ENCODE peak calls at places on chromosomes 4 and X, in four cellular contexts. T, Y, R and Q are unnamed samples.

GRCh38 chr4:47442980-47443379 is 20.5 kb downstream of the COMMD8 start:
- DNase-seq in T (no peak), R (no peak), Y (no peak), Q (no peak)

GRCh38 chr4:80138556-80139538 is 58.5 kb upstream of the PRDM8 start:
- DNase-seq in Y (no peak), R (no peak), T (no peak), Q (no peak)

GRCh38 chr4:7906171-7906581 is 33.5 kb downstream of the AFAP1 start:
- DNase-seq in R (no peak), Y (no peak), T (peak; percentile 64), Q (no peak)

GRCh38 chrX:74449322-74449936 is 28.1 kb downstream of the SLC16A2 start:
- DNase-seq in R (no peak), T (no peak), Y (peak; percentile 38), Q (no peak)

GRCh38 chr4:16472537-16472936 is 246.3 kb upstream of the TAPT1 start:
- DNase-seq in T (no peak), R (no peak), Y (no peak), Q (no peak)

GRCh38 chr4:4712800-4713528 is 146.5 kb upstream of the MSX1 start:
- DNase-seq in T (no peak), R (no peak), Y (no peak), Q (peak; percentile 35)

GRCh38 chrX:119004920-119005524 is 30.6 kb downstream of the LONRF3 start:
- DNase-seq in R (peak; percentile 7), T (peak; percentile 57), Y (peak; percentile 64), Q (no peak)

GRCh38 chr4:74623041-74623440 is 171.3 kb downstream of the BTC start:
- DNase-seq in Y (no peak), R (no peak), T (peak; percentile 64), Q (no peak)

GRCh38 chrX:40171513-40172168 is 73.9 kb upstream of the BCOR start:
- DNase-seq in Y (no peak), T (no peak), R (no peak), Q (no peak)

GRCh38 chr4:106036848-106037247 is 141.6 kb downstream of the NPNT start:
- DNase-seq in T (no peak), R (no peak), Y (no peak), Q (no peak)

GRCh38 chrX:122218666-122219065 is 965.4 kb upstream of the GRIA3 start:
- DNase-seq in Y (no peak), R (no peak), T (no peak), Q (no peak)

GRCh38 chr4:151434183-151434860 is 25.3 kb downstream of the FHIP1A start:
- DNase-seq in R (no peak), T (no peak), Y (no peak), Q (peak; percentile 47)

GRCh38 chr4:82043081-82043808 is 330.5 kb downstream of the HNRNPD start:
- DNase-seq in T (no peak), Y (peak; percentile 46), R (no peak), Q (no peak)

GRCh38 chrX:136162827-136163427 is 15.6 kb downstream of the FHL1 start:
- DNase-seq in R (no peak), Y (peak; percentile 50), T (peak; percentile 63), Q (no peak)

GRCh38 chr4:112321768-112322684 is 24.9 kb downstream of the ALPK1 start:
- DNase-seq in Y (peak; percentile 73), R (no peak), T (peak; percentile 69), Q (peak; percentile 8)

GRCh38 chr4:52572936-52573485 is 86.1 kb downstream of the USP46 start:
- DNase-seq in T (peak; percentile 67), Y (no peak), R (no peak), Q (peak; percentile 40)

GRCh38 chr4:117225441-117225840 is 140.1 kb upstream of the TRAM1L1 start:
- DNase-seq in T (no peak), Y (no peak), R (no peak), Q (no peak)

GRCh38 chrX:115901241-115901640 is 269.3 kb upstream of the AGTR2 start:
- DNase-seq in R (no peak), Y (no peak), T (no peak), Q (no peak)

GRCh38 chrX:70479197-70479969 is 34.7 kb downstream of the DLG3 start:
- DNase-seq in R (no peak), Y (no peak), T (peak; percentile 59), Q (peak; percentile 31)

GRCh38 chr4:72286185-72286584 is 254.4 kb downstream of the NPFFR2 start:
- DNase-seq in R (no peak), Y (no peak), T (peak; percentile 5), Q (no peak)

GRCh38 chr4:184763150-184763780 is 29.4 kb upstream of the CENPU start:
- DNase-seq in R (no peak), Y (no peak), T (no peak), Q (peak; percentile 41)

GRCh38 chr4:164210377-164210776 is 543.6 kb upstream of the SMIM31 start:
- DNase-seq in Y (no peak), R (no peak), T (no peak), Q (no peak)

GRCh38 chr4:76459291-76459723 is 24.3 kb downstream of the SHROOM3 start:
- DNase-seq in Y (no peak), R (no peak), T (peak; percentile 88), Q (no peak)

GRCh38 chr4:138911903-138912713 is 103.5 kb upstream of the NOCT start:
- DNase-seq in R (no peak), Y (no peak), T (no peak), Q (no peak)

GRCh38 chrX:150192846-150193245 is 170.3 kb upstream of the MAMLD1 start:
- DNase-seq in R (no peak), Y (no peak), T (no peak), Q (no peak)

GRCh38 chrX:18966624-18967023 is 17.3 kb downstream of the PHKA2 start:
- DNase-seq in T (no peak), Y (no peak), R (no peak), Q (no peak)

GRCh38 chrX:13759152-13759718 is 24.7 kb downstream of the OFD1 start:
- DNase-seq in Y (no peak), R (no peak), T (no peak), Q (no peak)

GRCh38 chr4:6548201-6548881 is 26.6 kb upstream of the MAN2B2 start:
- DNase-seq in Y (no peak), T (peak; percentile 57), R (no peak), Q (no peak)

GRCh38 chr4:85776091-85776490 is 301.1 kb downstream of the ARHGAP24 start:
- DNase-seq in T (no peak), R (no peak), Y (no peak), Q (no peak)

GRCh38 chr4:157818946-157819692 is 353.7 kb downstream of the GASK1B start:
- DNase-seq in R (no peak), Y (no peak), T (no peak), Q (no peak)

GRCh38 chr4:73127839-73128448 is 58.4 kb upstream of the COX18 start:
- DNase-seq in Y (no peak), T (peak; percentile 26), R (no peak), Q (no peak)

GRCh38 chrX:41518127-41518840 is 71.1 kb downstream of the NYX start:
- DNase-seq in R (no peak), Y (no peak), T (no peak), Q (no peak)

GRCh38 chr4:2812985-2813384 is 20.1 kb downstream of the SH3BP2 start:
- DNase-seq in T (no peak), Y (no peak), R (no peak), Q (no peak)